ENCODE peak calls at places on chromosomes 16 and 17, in four cellular contexts. T is CD4-positive, alpha-beta T cell; F is fibroblast of lung; V is neural progenitor cell. D is an unnamed sample.

GRCh38 chr16:78957328-78958100 is 643.0 kb downstream of the MAF start:
- DNase-seq in T (no peak), F (no peak), V (peak), D (peak)

GRCh38 chr16:14539156-14539555 is 90.9 kb downstream of the PARN start:
- DNase-seq in T (no peak), F (no peak), V (peak), D (no peak)

GRCh38 chr17:5883775-5884665 is 186.2 kb upstream of the WSCD1 start:
- DNase-seq in T (no peak), F (no peak), V (no peak), D (no peak)

GRCh38 chr17:54745862-54746261 is 154.8 kb upstream of the TOM1L1 start:
- DNase-seq in T (no peak), F (no peak), V (no peak), D (no peak)

GRCh38 chr17:43015579-43015978 is 6.6 kb downstream of the VAT1 start:
- DNase-seq in T (no peak), F (no peak), V (no peak), D (no peak)

GRCh38 chr17:67125417-67125816 is 81.1 kb downstream of the CACNG1 start:
- DNase-seq in T (no peak), F (peak), V (no peak), D (peak)

GRCh38 chr16:24955975-24956731 is 59.0 kb downstream of the ARHGAP17 start:
- DNase-seq in T (no peak), F (no peak), V (no peak), D (no peak)

GRCh38 chr17:68851875-68852274 is 103.3 kb downstream of the ABCA8 start:
- DNase-seq in T (no peak), F (no peak), V (no peak), D (no peak)

GRCh38 chr16:84193480-84193879 is 2.5 kb downstream of the ADAD2 start:
- DNase-seq in T (no peak), F (no peak), V (no peak), D (no peak)

GRCh38 chr16:85205747-85206471 is 93.6 kb upstream of the CIBAR2 start:
- DNase-seq in T (no peak), F (peak), V (no peak), D (no peak)

GRCh38 chr16:31128711-31129567 is 6.6 kb downstream of the PRSS8 start:
- DNase-seq in T (no peak), F (no peak), V (no peak), D (no peak)

GRCh38 chr17:41322903-41323895 is 7.7 kb upstream of the KRTAP17-1 start:
- DNase-seq in T (no peak), F (no peak), V (no peak), D (no peak)

GRCh38 chr17:40550608-40551007 is 14.7 kb downstream of the CCR7 start:
- DNase-seq in T (no peak), F (peak), V (no peak), D (no peak)

GRCh38 chr17:22128723-22129122 is 436.4 kb downstream of the KCNJ18 start:
- DNase-seq in T (no peak), F (no peak), V (no peak), D (no peak)

GRCh38 chr16:88197481-88198456 is 185.0 kb upstream of the ZNF469 start:
- DNase-seq in T (no peak), F (no peak), V (no peak), D (no peak)

GRCh38 chr17:6548578-6549330 is 7.6 kb downstream of the PITPNM3 start:
- DNase-seq in T (no peak), F (no peak), V (no peak), D (no peak)

GRCh38 chr17:30021708-30022317 is 80.4 kb downstream of the EFCAB5 start:
- DNase-seq in T (no peak), F (peak), V (peak), D (peak)

GRCh38 chr17:78140169-78141051 is 5.8 kb upstream of the C17orf99 start:
- DNase-seq in T (peak), F (peak), V (peak), D (peak)

GRCh38 chr17:81891303-81891552 is 158 bp downstream of the ALYREF start:
- DNase-seq in T (no peak), F (no peak), V (no peak), D (no peak)

GRCh38 chr17:27327871-27328270 is 34.0 kb downstream of the WSB1 start:
- DNase-seq in T (no peak), F (no peak), V (no peak), D (no peak)

GRCh38 chr17:67891481-67892119 is 66.3 kb downstream of the BPTF start:
- DNase-seq in T (no peak), F (peak), V (peak), D (no peak)

GRCh38 chr16:80577485-80578280 is 36.9 kb downstream of the DYNLRB2 start:
- DNase-seq in T (no peak), F (no peak), V (no peak), D (no peak)

GRCh38 chr16:54928016-54928356 is 2.7 kb upstream of the IRX5 start:
- DNase-seq in T (no peak), F (peak), V (peak), D (peak)

GRCh38 chr17:5619088-5619740 is 34.9 kb upstream of the NLRP1 start:
- DNase-seq in T (no peak), F (no peak), V (no peak), D (no peak)

GRCh38 chr17:77423589-77424451 is 283.1 kb downstream of the SEC14L1 start:
- DNase-seq in T (no peak), F (peak), V (no peak), D (peak)

GRCh38 chr16:85826686-85827247 is 27.3 kb downstream of the COX4I1 start:
- DNase-seq in T (no peak), F (no peak), V (no peak), D (no peak)

GRCh38 chr17:77352996-77353395 is 212.2 kb downstream of the SEC14L1 start:
- DNase-seq in T (no peak), F (no peak), V (no peak), D (no peak)

GRCh38 chr17:32445976-32446375 is 1.7 kb downstream of the PSMD11 start:
- DNase-seq in T (no peak), F (peak), V (no peak), D (no peak)

GRCh38 chr17:4215882-4216411 is 47.8 kb downstream of the ANKFY1 start:
- DNase-seq in T (no peak), F (no peak), V (no peak), D (no peak)

GRCh38 chr16:30951785-30952184 is 2.9 kb downstream of the ORAI3 start:
- DNase-seq in T (no peak), F (peak), V (no peak), D (no peak)

GRCh38 chr16:89330177-89330856 is 112.8 kb downstream of the ZNF778 start:
- DNase-seq in T (no peak), F (peak), V (no peak), D (no peak)

GRCh38 chr16:86576591-86577313 is 1.6 kb upstream of the FOXL1 start:
- DNase-seq in T (no peak), F (peak), V (no peak), D (peak)

DNA sequence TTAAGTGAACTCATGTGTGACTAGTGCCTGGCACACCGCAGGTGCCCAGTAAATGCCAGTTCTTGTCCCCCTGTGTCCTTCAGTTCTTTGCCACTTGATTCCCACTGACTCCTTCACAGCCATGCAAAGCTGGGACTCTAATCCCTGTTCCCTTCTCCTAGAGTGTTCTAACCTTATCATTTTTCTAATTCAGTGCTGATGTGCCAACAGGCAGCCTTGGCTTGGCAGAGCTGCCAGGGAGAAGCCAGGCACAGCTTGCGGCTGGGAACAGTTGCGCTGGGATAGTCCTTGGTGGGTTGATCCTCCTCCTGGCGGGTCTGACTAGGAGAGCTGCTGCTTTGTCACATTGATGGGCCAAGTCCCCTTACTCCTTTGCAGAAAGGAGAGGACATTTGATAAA is 654.2 kb downstream of the HS3ST4 start:
- DNase-seq in T (no peak), F (no peak), V (no peak), D (no peak)
- H3K27ac ChIP-seq in T (no peak), F (no peak), V (no peak), D (no peak)

GRCh38 chr16:23064642-23065041 is 84.6 kb downstream of the USP31 start:
- DNase-seq in T (no peak), F (no peak), V (no peak), D (no peak)

GRCh38 chr16:23069844-23070243 is 79.4 kb downstream of the USP31 start:
- DNase-seq in T (no peak), F (no peak), V (no peak), D (no peak)

GRCh38 chr16:23071202-23072083 is 77.8 kb downstream of the USP31 start:
- DNase-seq in T (no peak), F (peak), V (no peak), D (no peak)

GRCh38 chr16:23072084-23072599 is 77.1 kb downstream of the USP31 start:
- DNase-seq in T (no peak), F (peak), V (no peak), D (no peak)

GRCh38 chr16:23068337-23068736 is 80.9 kb downstream of the USP31 start:
- DNase-seq in T (no peak), F (no peak), V (no peak), D (no peak)
- H3K27ac ChIP-seq in T (no peak), F (no peak), V (no peak), D (no peak)

DNA sequence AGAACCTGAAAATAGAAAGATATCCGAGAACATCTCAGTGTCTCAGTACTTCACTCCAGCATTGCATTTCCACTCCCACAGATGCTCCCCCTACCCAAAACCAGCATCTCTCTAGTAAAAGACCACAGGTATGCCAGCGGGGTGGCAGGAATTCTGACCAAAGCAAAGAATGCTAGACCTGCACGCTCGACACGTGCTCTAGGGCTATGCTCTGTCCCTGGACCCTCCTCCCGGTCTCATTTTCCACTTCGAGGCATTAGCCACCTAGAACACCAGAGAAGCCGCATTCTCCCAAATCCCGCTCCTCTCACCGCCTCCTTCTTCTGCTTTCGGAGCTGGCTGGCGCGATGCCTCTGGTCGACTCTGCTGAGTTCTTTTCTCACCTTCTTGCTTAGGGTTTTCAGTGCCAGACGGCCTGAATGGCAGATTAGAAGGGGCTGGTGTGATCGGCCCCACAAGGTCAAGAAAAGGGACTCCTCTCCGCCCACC is 487 bp downstream of the TSR1 start:
- DNase-seq in T (no peak), F (peak), V (peak), D (no peak)
- H3K27ac ChIP-seq in T (peak), F (peak), V (no peak), D (peak)

GRCh38 chr16:1245452-1246005 is 5.0 kb downstream of the TPSAB1 start:
- DNase-seq in T (no peak), F (no peak), V (no peak), D (no peak)
- H3K27ac ChIP-seq in T (no peak), F (no peak), V (no peak), D (no peak)

GRCh38 chr16:10957771-10958486 is 13.6 kb downstream of the CLEC16A start:
- DNase-seq in T (no peak), F (peak), V (no peak), D (no peak)
- H3K27ac ChIP-seq in T (no peak), F (no peak), V (no peak), D (peak)

GRCh38 chr17:14301761-14302401 is 1.0 kb downstream of the HS3ST3B1 start:
- DNase-seq in T (peak), F (peak), V (peak), D (peak)
- H3K27ac ChIP-seq in T (peak), F (peak), V (no peak), D (peak)

GRCh38 chr17:35725917-35726608 is 5.4 kb upstream of the RASL10B start:
- DNase-seq in T (no peak), F (no peak), V (no peak), D (no peak)
- H3K27ac ChIP-seq in T (no peak), F (no peak), V (no peak), D (peak)

DNA sequence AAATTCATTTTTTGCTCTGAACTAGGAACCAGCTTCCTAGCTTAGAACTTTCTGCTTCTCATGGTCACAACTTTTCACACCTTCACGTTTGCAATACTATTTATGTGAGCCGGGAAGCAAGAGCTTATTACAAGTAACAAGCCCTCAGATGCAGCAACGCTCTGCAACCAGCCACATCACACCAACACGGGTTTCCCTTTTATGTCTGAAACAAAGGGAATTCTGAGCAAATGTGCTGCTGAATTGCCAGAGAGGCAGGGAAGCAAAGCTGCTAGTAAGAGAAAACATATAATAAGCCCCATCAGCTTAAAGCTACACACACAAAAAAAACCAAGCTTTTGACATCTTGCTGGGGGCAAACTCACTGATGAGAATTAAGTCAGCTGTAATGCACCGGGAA is 122.2 kb downstream of the SLC39A11 start:
- DNase-seq in T (no peak), F (no peak), V (peak), D (no peak)
- H3K27ac ChIP-seq in T (no peak), F (no peak), V (no peak), D (no peak)

D was measured in SJCRH30.